ENCODE peak calls at places on chromosome 22, in four cellular contexts. One of them, this sample, is unnamed.

GRCh38 chr22:26239561-26239960 is 70.3 kb downstream of the SEZ6L start:
- DNase-seq in skeletal muscle cell: no peak
- DNase-seq in NCI-H1417: no peak
- DNase-seq in HEK293T: no peak
- DNase-seq in this sample: no peak

GRCh38 chr22:27993774-27994350 is 74.8 kb upstream of the PITPNB start:
- DNase-seq in skeletal muscle cell: no peak
- DNase-seq in NCI-H1417: no peak
- DNase-seq in HEK293T: no peak
- DNase-seq in this sample: peak

GRCh38 chr22:37566329-37566837 is 6.1 kb downstream of the CDC42EP1 start:
- DNase-seq in skeletal muscle cell: no peak
- DNase-seq in NCI-H1417: no peak
- DNase-seq in HEK293T: no peak
- DNase-seq in this sample: no peak

GRCh38 chr22:50498322-50498861 is 9.1 kb downstream of the LMF2 start:
- DNase-seq in skeletal muscle cell: no peak
- DNase-seq in NCI-H1417: peak
- DNase-seq in HEK293T: peak
- DNase-seq in this sample: peak

GRCh38 chr22:32469799-32470212 is 4.8 kb upstream of the FBXO7 start:
- DNase-seq in skeletal muscle cell: peak
- DNase-seq in NCI-H1417: peak
- DNase-seq in HEK293T: no peak
- DNase-seq in this sample: no peak

GRCh38 chr22:45544588-45545170 is 42.0 kb downstream of the FBLN1 start:
- DNase-seq in skeletal muscle cell: no peak
- DNase-seq in NCI-H1417: no peak
- DNase-seq in HEK293T: no peak
- DNase-seq in this sample: no peak

GRCh38 chr22:33221566-33221965 is 163.4 kb upstream of the SYN3 start:
- DNase-seq in skeletal muscle cell: no peak
- DNase-seq in NCI-H1417: no peak
- DNase-seq in HEK293T: no peak
- DNase-seq in this sample: no peak

GRCh38 chr22:41508770-41509170 is 35.5 kb downstream of the POLR3H start:
- DNase-seq in skeletal muscle cell: no peak
- DNase-seq in NCI-H1417: no peak
- DNase-seq in HEK293T: no peak
- DNase-seq in this sample: no peak

GRCh38 chr22:25203082-25203481 is 3.4 kb downstream of the CRYBB3 start:
- DNase-seq in skeletal muscle cell: no peak
- DNase-seq in NCI-H1417: no peak
- DNase-seq in HEK293T: no peak
- DNase-seq in this sample: no peak

GRCh38 chr22:29251981-29252978 is 15.5 kb downstream of the RHBDD3 start:
- DNase-seq in skeletal muscle cell: no peak
- DNase-seq in NCI-H1417: no peak
- DNase-seq in HEK293T: peak
- DNase-seq in this sample: no peak

GRCh38 chr22:26671317-26672059 is 14.1 kb downstream of the MIAT start:
- DNase-seq in skeletal muscle cell: no peak
- DNase-seq in NCI-H1417: peak
- DNase-seq in HEK293T: no peak
- DNase-seq in this sample: no peak

GRCh38 chr22:22552630-22553029 is 6.4 kb downstream of the PRAME start:
- DNase-seq in skeletal muscle cell: no peak
- DNase-seq in NCI-H1417: peak
- DNase-seq in HEK293T: no peak
- DNase-seq in this sample: peak

GRCh38 chr22:38345782-38346181 is 28.5 kb upstream of the CSNK1E start:
- DNase-seq in skeletal muscle cell: no peak
- DNase-seq in NCI-H1417: no peak
- DNase-seq in HEK293T: no peak
- DNase-seq in this sample: no peak

GRCh38 chr22:29003975-29004646 is 57.5 kb downstream of the C22orf31 start:
- DNase-seq in skeletal muscle cell: no peak
- DNase-seq in NCI-H1417: peak
- DNase-seq in HEK293T: peak
- DNase-seq in this sample: no peak

This sample was measured in Caco-2.